ENCODE peak calls at places on chromosomes 2 and 18, in nine cellular contexts. T is upper lobe of left lung, X is Panc1, H is suprapubic skin, C is SK-N-SH, I is sigmoid colon, L is endothelial cell of umbilical vein, A is GM12878, Q is spleen. Y is an unnamed sample.

GRCh38 chr18:58887613-58887963 is 22.9 kb downstream of the ZNF532 start:
- DNase-seq in T (no peak), X (no peak), H (no peak), C (no peak), I (peak; percentile 80), L (peak; percentile 78), A (peak; percentile 51), Q (peak; percentile 88), Y (no peak)

GRCh38 chr18:11974741-11975325 is 6.5 kb upstream of the IMPA2 start:
- DNase-seq in T (no peak), X (no peak), H (no peak), C (no peak), I (no peak), L (no peak), A (no peak), Q (no peak), Y (no peak)

GRCh38 chr18:73101977-73102376 is 234.2 kb upstream of the NETO1 start:
- DNase-seq in T (no peak), X (no peak), H (no peak), C (no peak), I (no peak), L (no peak), A (no peak), Q (no peak), Y (no peak)

GRCh38 chr18:70382032-70382431 is 93.2 kb downstream of the SOCS6 start:
- DNase-seq in T (no peak), X (no peak), H (no peak), C (no peak), I (no peak), L (no peak), A (no peak), Q (no peak), Y (no peak)

GRCh38 chr18:2883137-2883671 is 36.4 kb downstream of the EMILIN2 start:
- DNase-seq in T (peak; percentile 49), X (no peak), H (no peak), C (no peak), I (no peak), L (no peak), A (no peak), Q (peak; percentile 84), Y (no peak)

GRCh38 chr2:8090748-8091700 is 590.8 kb upstream of the ID2 start:
- DNase-seq in T (no peak), X (no peak), H (peak; percentile 89), C (no peak), I (peak; percentile 81), L (no peak), A (peak; percentile 11), Q (peak; percentile 76), Y (no peak)

GRCh38 chr18:10928971-10929373 is 220.4 kb downstream of the PIEZO2 start:
- DNase-seq in T (no peak), X (no peak), H (no peak), C (no peak), I (no peak), L (no peak), A (peak; percentile 87), Q (no peak), Y (no peak)

GRCh38 chr2:232598293-232598692 is 35.1 kb upstream of the EFHD1 start:
- DNase-seq in T (no peak), X (no peak), H (no peak), C (no peak), I (peak; percentile 17), L (no peak), A (no peak), Q (no peak), Y (no peak)

GRCh38 chr2:48566582-48566981 is 36.6 kb downstream of the STON1 start:
- DNase-seq in T (no peak), X (no peak), H (no peak), C (no peak), I (no peak), L (no peak), A (no peak), Q (no peak), Y (no peak)

GRCh38 chr2:48558436-48558835 is 28.5 kb downstream of the STON1 start:
- DNase-seq in T (no peak), X (no peak), H (no peak), C (no peak), I (no peak), L (no peak), A (no peak), Q (no peak), Y (no peak)

GRCh38 chr2:48560546-48561209 is 30.7 kb downstream of the STON1 start:
- DNase-seq in T (no peak), X (no peak), H (no peak), C (peak; percentile 28), I (no peak), L (no peak), A (no peak), Q (no peak), Y (no peak)

GRCh38 chr2:48567671-48568070 is 37.7 kb downstream of the STON1 start:
- DNase-seq in T (no peak), X (no peak), H (no peak), C (no peak), I (no peak), L (no peak), A (no peak), Q (no peak), Y (no peak)

DNA sequence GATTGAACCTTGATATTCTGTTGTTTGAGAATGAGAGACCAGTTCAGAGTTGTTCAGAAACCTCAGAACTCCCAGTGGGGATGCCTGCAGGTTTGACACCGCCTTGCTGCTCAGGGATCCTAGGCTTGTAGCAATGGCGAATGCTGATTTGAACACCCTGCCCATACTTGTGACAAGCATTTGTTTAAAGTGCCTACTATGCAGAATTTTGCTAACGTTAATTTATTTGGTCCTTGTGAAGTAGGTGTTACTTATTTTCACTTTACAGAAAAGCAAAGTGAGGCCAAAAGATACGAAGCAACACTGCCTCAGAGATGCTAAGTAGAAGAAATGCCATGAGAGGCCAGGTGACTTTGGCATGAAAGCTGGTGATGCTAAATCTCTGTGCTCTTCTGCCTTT is 32.3 kb downstream of the STON1 start:
- DNase-seq in T (no peak), X (no peak), H (no peak), C (no peak), I (no peak), L (no peak), A (no peak), Q (no peak), Y (no peak)
- H3K4me3 ChIP-seq in T (no peak overlapping the region), X (no peak overlapping the region), H (no peak overlapping the region), C (no peak overlapping the region), I (no peak overlapping the region), L (no peak overlapping the region), A (no peak overlapping the region), Q (no peak overlapping the region), Y (no peak overlapping the region)

GRCh38 chr2:223460774-223461211 is 141.4 kb downstream of the SCG2 start:
- DNase-seq in T (no peak), X (no peak), H (no peak), C (no peak), I (no peak), L (peak; percentile 49), A (no peak), Q (no peak), Y (no peak)

GRCh38 chr2:223469270-223470057 is 132.7 kb downstream of the SCG2 start:
- DNase-seq in T (no peak), X (no peak), H (peak; percentile 81), C (no peak), I (peak; percentile 78), L (no peak), A (no peak), Q (no peak), Y (no peak)

GRCh38 chr2:223464071-223464470 is 138.1 kb downstream of the SCG2 start:
- DNase-seq in T (no peak), X (no peak), H (no peak), C (no peak), I (no peak), L (no peak), A (no peak), Q (no peak), Y (no peak)

GRCh38 chr2:223467194-223467593 is 135.0 kb downstream of the SCG2 start:
- DNase-seq in T (no peak), X (no peak), H (no peak), C (no peak), I (no peak), L (no peak), A (no peak), Q (no peak), Y (no peak)

DNA sequence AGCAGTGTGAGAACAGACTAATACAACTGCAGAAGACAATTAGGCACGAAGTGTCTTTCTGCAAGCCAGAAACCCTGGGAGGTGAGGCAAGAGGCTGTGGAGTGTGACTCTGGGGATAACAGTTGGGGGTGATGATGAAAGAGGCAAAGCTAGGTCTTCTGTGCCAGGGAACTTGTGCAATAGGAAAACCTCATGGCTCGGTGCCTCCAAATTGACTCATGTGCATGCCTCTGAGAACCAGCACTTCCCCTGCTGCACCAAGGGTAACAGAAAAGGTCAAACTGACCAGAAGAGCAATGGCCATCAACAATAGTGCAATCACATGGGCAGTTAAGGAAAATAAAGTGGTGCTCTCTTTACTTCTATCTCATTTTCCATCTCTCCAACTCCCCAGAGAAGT is 136.4 kb downstream of the SCG2 start:
- DNase-seq in T (no peak), X (no peak), H (peak; percentile 85), C (no peak), I (peak; percentile 89), L (peak; percentile 84), A (no peak), Q (no peak), Y (peak; percentile 19)
- TF ChIP-seq POLR2AphosphoS5 in T (peak; percentile 88), X (no peak), H (peak; percentile 98), C (peak; percentile 38), I (peak; percentile 29), L (peak; percentile 66), A (no peak), Q (peak; percentile 67), Y (peak; percentile 51)

GRCh38 chr2:171149539-171149938 is 11.2 kb downstream of the TLK1 start:
- DNase-seq in T (no peak), X (no peak), H (no peak), C (no peak), I (no peak), L (no peak), A (no peak), Q (no peak), Y (no peak)

GRCh38 chr2:171146071-171146470 is 14.6 kb downstream of the TLK1 start:
- DNase-seq in T (no peak), X (no peak), H (no peak), C (no peak), I (no peak), L (no peak), A (no peak), Q (no peak), Y (no peak)

GRCh38 chr2:171146633-171147032 is 14.1 kb downstream of the TLK1 start:
- DNase-seq in T (no peak), X (no peak), H (no peak), C (no peak), I (no peak), L (peak; percentile 83), A (no peak), Q (no peak), Y (no peak)

GRCh38 chr2:171149986-171150693 is 10.6 kb downstream of the TLK1 start:
- DNase-seq in T (no peak), X (no peak), H (no peak), C (no peak), I (no peak), L (no peak), A (no peak), Q (no peak), Y (no peak)

DNA sequence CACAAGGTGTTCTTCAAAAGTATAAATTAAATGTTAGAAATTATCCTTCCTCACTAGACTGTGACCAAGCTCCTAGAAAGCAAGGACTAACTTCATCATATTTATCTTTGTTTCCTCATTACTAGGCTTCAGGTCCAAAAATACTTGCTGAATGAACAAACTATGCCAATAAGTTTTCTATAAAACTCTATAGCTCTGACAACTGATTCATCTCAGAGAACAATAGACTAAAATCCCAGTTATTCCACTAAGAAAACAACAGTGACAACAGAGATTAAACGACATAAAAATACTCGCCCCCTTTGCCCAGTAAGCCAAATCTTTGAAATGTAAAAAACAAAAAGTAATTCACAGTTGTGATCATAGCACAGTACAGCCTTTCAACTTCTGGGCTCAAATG is 13.6 kb downstream of the TLK1 start:
- DNase-seq in T (no peak), X (no peak), H (no peak), C (no peak), I (no peak), L (peak; percentile 66), A (no peak), Q (no peak), Y (no peak)
- H3K9me3 ChIP-seq in T (no peaks in the 10 kb centered on the region), X (peaks cover 3% of the 10 kb centered on the region), H (no peaks in the 10 kb centered on the region), C (no peaks in the 10 kb centered on the region), I (no peaks in the 10 kb centered on the region), L (no peaks in the 10 kb centered on the region), A (no peaks in the 10 kb centered on the region), Q (no peaks in the 10 kb centered on the region), Y (no peaks in the 10 kb centered on the region)

DNA sequence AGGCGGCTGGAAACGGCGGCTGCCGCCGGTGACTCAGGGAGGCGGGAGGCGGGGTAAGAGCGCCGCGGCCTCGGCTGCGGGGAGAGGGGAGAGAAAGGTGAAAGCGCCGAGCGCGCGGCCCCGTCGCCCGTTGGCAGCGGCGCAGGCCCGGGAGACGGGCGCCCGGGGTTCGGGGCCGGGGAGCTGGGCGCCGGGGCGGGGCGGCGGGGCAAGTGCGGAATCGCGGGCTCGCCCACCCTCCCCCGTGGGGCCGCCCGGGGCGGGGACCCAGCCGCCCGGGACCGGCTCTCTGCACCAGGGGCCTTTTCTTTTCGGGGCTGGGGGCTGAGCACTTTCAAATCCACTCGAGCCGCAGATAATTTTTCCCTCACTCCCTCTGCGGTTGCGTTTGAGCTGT is 219 bp downstream of the KDM3A start:
- DNase-seq in T (no peak), X (no peak), H (peak; percentile 80), C (no peak), I (no peak), L (no peak), A (no peak), Q (no peak), Y (no peak)
- H3K4me3 ChIP-seq in T (peak overlapping the region; percentile 92), X (peak overlapping the region; percentile 91), H (peak overlapping the region; percentile 77), C (peak overlapping the region; percentile 87), I (peak overlapping the region; percentile 62), L (peak overlapping the region; percentile 40), A (peak overlapping the region; percentile 78), Q (peak overlapping the region; percentile 71), Y (peak overlapping the region; percentile 76)

Y was measured in prostate gland.